ENCODE peak calls at places on chromosomes 12 and 14, in ten cellular contexts. B is PC-3, M is retinal pigment epithelial cell, L is fibroblast of the aortic adventitia, Z is fibroblast of villous mesenchyme, J is psoas muscle, C is astrocyte of the spinal cord, R is HFFc6, T is endothelial cell, X is prostate gland. Q is an unnamed sample.

GRCh38 chr12:72586456-72586855 is 314.3 kb downstream of the TRHDE start:
- DNase-seq in R (no peak), Z (no peak), C (no peak), J (no peak), M (no peak), T (no peak), X (no peak), L (no peak), B (no peak), Q (no peak)

GRCh38 chr12:57476162-57476992 is 3.3 kb downstream of the ARHGAP9 start:
- DNase-seq in B (no peak), R (no peak), C (no peak), X (no peak), M (no peak), Z (no peak), L (no peak), J (no peak), T (peak; percentile 63), Q (no peak)

GRCh38 chr12:52903285-52903854 is 1.5 kb downstream of the KRT8 start:
- DNase-seq in T (peak; percentile 90), J (peak; percentile 77), L (peak; percentile 65), C (peak; percentile 86), B (peak; percentile 76), M (no peak), X (peak; percentile 76), R (no peak), Z (peak; percentile 88), Q (no peak)

GRCh38 chr12:1935700-1936378 is 17.4 kb upstream of the CACNA2D4 start:
- DNase-seq in R (no peak), X (no peak), C (no peak), B (no peak), Z (no peak), J (no peak), M (no peak), T (no peak), L (no peak), Q (no peak)

GRCh38 chr12:93065896-93066295 is 136.8 kb upstream of the EEA1 start:
- DNase-seq in M (no peak), J (no peak), R (no peak), B (no peak), C (no peak), L (no peak), Z (no peak), T (no peak), X (no peak), Q (no peak)

GRCh38 chr14:36279306-36280244 is 40.9 kb downstream of the MBIP start:
- DNase-seq in X (no peak), R (no peak), T (no peak), B (no peak), L (no peak), J (no peak), C (no peak), M (no peak), Z (no peak), Q (no peak)

GRCh38 chr14:95691591-95691990 is 5.4 kb downstream of the TCL1B start:
- DNase-seq in J (no peak), X (no peak), Z (no peak), L (no peak), T (no peak), B (no peak), M (no peak), R (no peak), C (no peak), Q (no peak)

GRCh38 chr12:126936181-126936851 is 1330.7 kb upstream of the TMEM132C start:
- DNase-seq in R (peak; percentile 27), Z (no peak), M (no peak), C (peak; percentile 3), J (peak; percentile 45), X (peak; percentile 10), T (no peak), L (no peak), B (peak; percentile 86), Q (no peak)

GRCh38 chr14:104994988-104995387 is 9.4 kb downstream of the CLBA1 start:
- DNase-seq in T (no peak), X (no peak), M (no peak), C (no peak), J (no peak), B (no peak), L (no peak), Z (no peak), R (no peak), Q (no peak)

GRCh38 chr14:55138091-55138490 is 9.0 kb downstream of the LGALS3 start:
- DNase-seq in Z (no peak), X (no peak), B (peak; percentile 34), T (peak; percentile 27), C (no peak), R (no peak), L (no peak), M (no peak), J (no peak), Q (no peak)

GRCh38 chr12:65532162-65532561 is 253.7 kb downstream of the MSRB3 start:
- DNase-seq in T (no peak), M (no peak), X (no peak), C (peak; percentile 57), Z (peak; percentile 89), B (peak; percentile 16), L (peak; percentile 90), R (peak; percentile 78), J (no peak), Q (no peak)

GRCh38 chr12:117125275-117125613 is 26.0 kb upstream of the TESC start:
- DNase-seq in Z (peak; percentile 73), T (no peak), M (no peak), R (peak; percentile 39), L (no peak), B (peak; percentile 28), J (no peak), X (no peak), C (no peak), Q (no peak)

GRCh38 chr14:63435838-63436237 is 107.3 kb downstream of the PPP2R5E start:
- DNase-seq in M (peak; percentile 12), B (peak; percentile 18), X (peak; percentile 24), R (no peak), T (no peak), L (peak; percentile 82), J (peak; percentile 78), C (peak; percentile 52), Z (peak; percentile 91), Q (peak; percentile 83)

GRCh38 chr14:89418976-89419375 is 1.9 kb upstream of the FOXN3 start:
- DNase-seq in T (no peak), Z (no peak), B (no peak), L (no peak), J (no peak), X (no peak), R (no peak), C (no peak), M (no peak), Q (no peak)

GRCh38 chr14:106372870-106373657 is 846.7 kb downstream of the TMEM121 start:
- DNase-seq in J (peak; percentile 50), M (no peak), R (no peak), B (peak; percentile 8), L (no peak), X (peak; percentile 12), C (no peak), T (no peak), Z (no peak), Q (no peak)
- TF ChIP-seq CTCF in J (peak; percentile 11), M (peak; percentile 11), R (peak; percentile 39), B (peak; percentile 45), L (no peak), X (peak; percentile 35), C (no peak), T (peak; percentile 15), Z (no peak), Q (no peak)

GRCh38 chr14:24308342-24309124 is 756 bp upstream of the CIDEB start:
- DNase-seq in J (no peak), L (no peak), B (no peak), X (no peak), M (no peak), C (no peak), R (no peak), T (no peak), Z (no peak), Q (no peak)

GRCh38 chr14:24307575-24308341 is at the start of gene CIDEB:
- DNase-seq in C (peak; percentile 53), M (no peak), B (peak; percentile 76), Z (peak; percentile 54), T (peak; percentile 78), L (peak; percentile 62), R (peak; percentile 47), X (peak; percentile 28), J (no peak), Q (no peak)

GRCh38 chr14:24310666-24311604 is at the start of gene LTB4R:
- DNase-seq in L (peak; percentile 70), J (peak; percentile 89), M (peak; percentile 45), B (no peak), X (peak; percentile 70), Z (peak; percentile 58), R (peak; percentile 68), C (peak; percentile 81), T (peak; percentile 78), Q (no peak)

GRCh38 chr14:24310387-24310665 is 386 bp downstream of the LTB4R2 start:
- DNase-seq in X (no peak), T (no peak), C (no peak), J (no peak), L (no peak), R (no peak), B (no peak), M (no peak), Z (no peak), Q (no peak)

DNA sequence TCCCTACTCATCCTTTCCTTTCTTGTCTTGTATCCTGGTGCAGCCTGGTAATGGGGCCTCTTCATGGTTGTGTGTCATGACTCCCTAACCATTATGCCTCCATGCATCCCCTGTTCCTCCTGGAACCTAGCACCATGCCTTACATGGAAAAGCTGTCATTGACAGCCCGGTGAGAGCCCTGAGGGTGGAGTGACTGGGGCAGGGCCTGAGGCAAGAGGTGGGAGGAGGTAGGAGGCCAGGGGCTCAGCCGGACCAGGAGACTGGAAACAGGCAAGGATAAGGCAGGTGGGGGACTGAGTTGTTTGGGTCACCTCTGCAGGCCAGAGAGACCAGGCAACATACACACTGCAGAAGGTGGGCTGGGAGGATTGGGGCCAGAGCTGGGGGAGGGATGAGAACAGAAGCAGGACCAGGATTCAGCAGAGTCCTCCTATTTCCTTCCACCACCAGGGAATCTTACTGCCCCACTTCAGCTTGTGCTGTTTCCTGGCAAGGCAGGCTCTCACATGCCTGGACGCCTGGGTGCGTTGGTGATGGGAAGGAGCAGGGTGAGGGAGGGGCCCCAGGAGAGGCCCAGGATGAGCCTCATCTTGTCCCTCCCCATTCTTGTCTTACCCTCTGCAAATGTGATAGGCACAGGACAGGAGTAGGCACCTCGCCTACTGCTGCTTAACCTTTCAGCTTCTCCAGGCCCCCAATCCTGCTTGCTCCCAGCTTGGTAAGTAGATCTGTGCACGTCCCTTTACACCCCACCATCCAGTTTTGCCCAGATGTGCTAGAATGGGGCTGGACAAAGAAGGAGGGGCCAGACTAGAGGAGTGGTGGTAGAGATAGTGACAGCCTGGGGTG is at the start of gene LTB4R2:
- DNase-seq in C (no peak), T (no peak), Z (no peak), J (no peak), L (no peak), R (no peak), B (no peak), M (no peak), X (peak; percentile 43), Q (no peak)
- TF ChIP-seq CTCF in C (no peak), T (no peak), Z (no peak), J (no peak), L (no peak), R (no peak), B (no peak), M (no peak), X (peak; percentile 22), Q (no peak)

GRCh38 chr14:103281496-103282231 is 52.4 kb upstream of the EIF5 start:
- DNase-seq in J (no peak), Z (peak; percentile 88), L (peak; percentile 59), B (peak; percentile 63), M (no peak), R (peak; percentile 60), X (no peak), T (peak; percentile 56), C (peak; percentile 14), Q (peak; percentile 31)
- TF ChIP-seq CTCF in J (peak; percentile 29), Z (peak; percentile 84), L (peak; percentile 51), B (peak; percentile 54), M (peak; percentile 65), R (peak; percentile 67), X (peak; percentile 61), T (no peak), C (peak; percentile 42), Q (peak; percentile 62)

GRCh38 chr14:61196792-61197191 is 84.3 kb downstream of the TMEM30B start:
- DNase-seq in L (no peak), R (no peak), C (no peak), T (no peak), M (no peak), B (peak; percentile 66), X (no peak), Z (peak; percentile 12), J (no peak), Q (no peak)
- TF ChIP-seq CTCF in L (peak; percentile 12), R (peak; percentile 30), C (no peak), T (no peak), M (no peak), B (peak; percentile 76), X (no peak), Z (peak; percentile 35), J (peak; percentile 51), Q (no peak)

Q was measured in AG09319.